ENCODE peak calls at places on chromosomes 4 and X, in eight cellular contexts. M, N, Q, W, I, Y, E and H are unnamed samples.

GRCh38 chrX:69298466-69299140 is 133.3 kb upstream of the PJA1 start:
- DNase-seq in E (no peak), N (no peak), W (no peak), M (no peak), Y (no peak), Q (no peak), I (no peak), H (no peak)

GRCh38 chr4:24805036-24805435 is 9.7 kb downstream of the SOD3 start:
- DNase-seq in M (no peak), I (no peak), W (no peak), E (no peak), Q (no peak), Y (no peak), N (no peak), H (no peak)

GRCh38 chr4:167196386-167196785 is 37.9 kb downstream of the SPOCK3 start:
- DNase-seq in E (no peak), I (no peak), Y (no peak), W (no peak), Q (peak; percentile 65), N (no peak), M (no peak), H (no peak)

GRCh38 chrX:109448539-109448938 is 33.3 kb downstream of the GUCY2F start:
- DNase-seq in N (no peak), E (no peak), I (no peak), Q (no peak), Y (peak; percentile 68), M (no peak), W (no peak), H (no peak)

GRCh38 chr4:175614880-175615279 is 197.2 kb downstream of the GPM6A start:
- DNase-seq in W (no peak), Y (no peak), E (no peak), Q (no peak), M (no peak), I (no peak), N (no peak), H (no peak)

GRCh38 chr4:158442736-158443135 is 78.9 kb upstream of the RXFP1 start:
- DNase-seq in M (no peak), E (no peak), I (no peak), W (no peak), N (no peak), Y (no peak), Q (no peak), H (no peak)

GRCh38 chrX:21741869-21742701 is 15.8 kb downstream of the SMPX start:
- DNase-seq in E (no peak), Y (no peak), N (no peak), Q (no peak), M (no peak), W (no peak), I (no peak), H (no peak)

GRCh38 chr4:157994863-157995262 is 178.0 kb downstream of the GASK1B start:
- DNase-seq in Q (peak; percentile 60), Y (peak; percentile 38), M (no peak), W (no peak), E (no peak), N (no peak), I (no peak), H (peak; percentile 42)

GRCh38 chrX:41352329-41352801 is 18.4 kb downstream of the DDX3X start:
- DNase-seq in Y (no peak), E (no peak), N (no peak), W (no peak), M (peak; percentile 12), Q (peak; percentile 47), I (no peak), H (no peak)

GRCh38 chr4:5982156-5982973 is 35.9 kb downstream of the C4orf50 start:
- DNase-seq in Q (no peak), N (no peak), M (no peak), I (no peak), Y (no peak), E (no peak), W (no peak), H (no peak)

GRCh38 chr4:167966161-167966560 is 126.2 kb upstream of the ANXA10 start:
- DNase-seq in Q (peak; percentile 56), Y (no peak), I (no peak), E (no peak), M (peak; percentile 0), W (no peak), N (no peak), H (no peak)

GRCh38 chr4:108881190-108881589 is 118.3 kb upstream of the ETNPPL start:
- DNase-seq in W (no peak), M (no peak), I (no peak), N (no peak), E (no peak), Y (no peak), Q (no peak), H (peak; percentile 28)

GRCh38 chrX:149760965-149761364 is 12.9 kb upstream of the HSFX1 start:
- DNase-seq in M (no peak), Q (no peak), I (no peak), W (no peak), N (no peak), E (no peak), Y (no peak), H (no peak)

GRCh38 chrX:1392376-1393130 is 640 bp upstream of the SLC25A6 start:
- DNase-seq in Q (peak; percentile 45), N (peak; percentile 69), I (peak; percentile 81), E (no peak), W (peak; percentile 32), M (peak; percentile 78), Y (peak; percentile 87), H (peak; percentile 84)

GRCh38 chr4:6885953-6886557 is 23.6 kb upstream of the TBC1D14 start:
- DNase-seq in Q (peak; percentile 15), E (no peak), M (peak; percentile 34), Y (no peak), N (peak; percentile 56), W (no peak), I (no peak), H (no peak)

GRCh38 chrX:1481636-1482529 is 29.2 kb upstream of the ASMTL start:
- DNase-seq in M (peak; percentile 88), W (peak; percentile 85), I (no peak), E (peak; percentile 73), Q (peak; percentile 57), Y (peak; percentile 87), N (peak; percentile 98), H (peak; percentile 62)

GRCh38 chr4:149933883-149934282 is 118.2 kb upstream of the IQCM start:
- DNase-seq in Q (no peak), I (no peak), M (no peak), W (no peak), E (no peak), N (no peak), Y (no peak), H (no peak)

GRCh38 chr4:186029731-186030421 is 39.1 kb upstream of the TLR3 start:
- DNase-seq in M (peak; percentile 30), I (peak; percentile 73), W (no peak), Q (no peak), Y (peak; percentile 62), E (no peak), N (no peak), H (peak; percentile 90)

GRCh38 chrX:38189431-38190128 is 31.1 kb downstream of the SRPX start:
- DNase-seq in W (no peak), M (no peak), N (no peak), Q (no peak), I (no peak), Y (no peak), E (no peak), H (no peak)

GRCh38 chr4:1168291-1169031 is 3.9 kb downstream of the SPON2 start:
- DNase-seq in Q (no peak), E (no peak), I (no peak), N (no peak), W (no peak), Y (no peak), M (no peak), H (no peak)

GRCh38 chr4:15654556-15655222 is 468 bp downstream of the FBXL5 start:
- DNase-seq in E (no peak), Q (peak; percentile 30), I (no peak), Y (peak; percentile 74), N (peak; percentile 62), W (peak; percentile 15), M (peak; percentile 64), H (peak; percentile 86)

DNA sequence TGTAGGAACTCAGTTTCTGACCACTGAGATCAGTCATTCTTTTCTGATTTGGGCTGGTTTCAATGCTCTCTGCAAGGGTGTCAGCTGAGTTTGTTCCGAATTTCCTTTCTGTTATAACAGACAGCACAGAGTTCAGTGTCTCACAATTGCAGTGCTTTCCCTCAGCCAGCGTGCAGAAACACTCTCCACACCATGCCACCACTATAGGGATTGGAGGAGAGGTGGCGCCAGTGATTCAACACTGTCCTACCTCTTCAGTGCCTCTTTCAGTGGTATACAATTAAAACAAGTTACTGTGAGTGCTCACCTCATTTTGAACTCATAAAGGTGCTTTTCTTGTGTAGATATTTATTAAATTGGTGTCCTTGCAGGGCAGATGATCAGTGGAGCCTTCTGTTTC is 413.2 kb upstream of the CXorf51B start:
- DNase-seq in N (no peak), Y (no peak), W (peak; percentile 71), E (no peak), M (peak; percentile 13), Q (no peak), I (no peak), H (peak; percentile 15)
- TF ChIP-seq EZH2phosphoT487 in N (no peak), Y (no peak), W (no peak), E (no peak), M (no peak), Q (no peak), I (no peak), H (no peak)

GRCh38 chr4:156593464-156593863 is 378.1 kb downstream of the PDGFC start:
- DNase-seq in E (no peak), M (no peak), Y (no peak), I (no peak), W (no peak), Q (no peak), N (no peak), H (no peak)
- TF ChIP-seq CTCF in E (no peak), M (no peak), Y (peak; percentile 31), I (peak; percentile 51), W (no peak), Q (no peak), N (no peak), H (no peak)

GRCh38 chr4:176838611-176839411 is 46.1 kb upstream of the VEGFC start:
- DNase-seq in M (no peak), N (no peak), I (no peak), Q (peak; percentile 70), W (no peak), Y (no peak), E (no peak), H (no peak)
- TF ChIP-seq EZH2phosphoT487 in M (no peak), N (no peak), I (no peak), Q (no peak), W (no peak), Y (no peak), E (no peak), H (no peak)

GRCh38 chrX:118182050-118182449 is 65.4 kb upstream of the KLHL13 start:
- DNase-seq in M (no peak), I (no peak), Y (no peak), E (no peak), N (no peak), Q (no peak), W (no peak), H (no peak)

GRCh38 chrX:118179718-118180117 is 63.1 kb upstream of the KLHL13 start:
- DNase-seq in M (no peak), N (no peak), W (no peak), Q (no peak), I (no peak), Y (no peak), E (no peak), H (no peak)

GRCh38 chrX:118181030-118181429 is 64.4 kb upstream of the KLHL13 start:
- DNase-seq in E (no peak), W (no peak), Y (no peak), I (no peak), N (no peak), M (no peak), Q (peak; percentile 50), H (no peak)

GRCh38 chrX:118179161-118179560 is 62.6 kb upstream of the KLHL13 start:
- DNase-seq in W (no peak), N (no peak), Q (no peak), Y (no peak), I (no peak), E (no peak), M (peak; percentile 5), H (no peak)

GRCh38 chrX:118183606-118184005 is 67.0 kb upstream of the KLHL13 start:
- DNase-seq in Q (peak; percentile 17), N (no peak), I (no peak), W (no peak), Y (no peak), M (peak; percentile 45), E (no peak), H (no peak)
- TF ChIP-seq CTCF in Q (peak; percentile 59), N (peak; percentile 53), I (peak; percentile 35), W (peak; percentile 37), Y (peak; percentile 14), M (peak; percentile 71), E (peak; percentile 54), H (peak; percentile 31)